ENCODE peak calls at places on chromosomes 13 and 19, in six cellular contexts. E is H1, A is K562, O is HCT116, P is SK-N-SH, C is HepG2. T is an unnamed sample.

GRCh38 chr19:46394398-46394797 is 19.0 kb downstream of the CCDC8 start:
- DNase-seq in C (no peak), A (no peak), O (no peak), E (no peak), P (no peak), T (no peak)

GRCh38 chr19:11125994-11126685 is 29.4 kb downstream of the SPC24 start:
- DNase-seq in P (peak; percentile 82), A (peak; percentile 62), O (peak; percentile 39), C (peak; percentile 67), E (peak; percentile 91), T (peak; percentile 74)

GRCh38 chr13:40624338-40624737 is 42.1 kb downstream of the FOXO1 start:
- DNase-seq in C (no peak), P (peak; percentile 7), O (no peak), A (no peak), E (no peak), T (no peak)

GRCh38 chr13:112779856-112780604 is 90.2 kb downstream of the ATP11A start:
- DNase-seq in E (no peak), C (no peak), O (no peak), A (no peak), P (peak; percentile 12), T (no peak)

GRCh38 chr19:10238172-10238783 is 7.1 kb upstream of the S1PR2 start:
- DNase-seq in E (no peak), P (no peak), A (no peak), O (no peak), C (peak; percentile 83), T (no peak)

GRCh38 chr13:92901739-92902138 is 324.9 kb upstream of the GPC6 start:
- DNase-seq in A (no peak), C (no peak), E (no peak), O (no peak), P (no peak), T (no peak)

GRCh38 chr13:21872795-21873194 is 201.9 kb downstream of the FGF9 start:
- DNase-seq in O (no peak), E (no peak), P (no peak), A (no peak), C (no peak), T (no peak)

GRCh38 chr13:43805071-43805468 is 18.3 kb upstream of the ENOX1 start:
- DNase-seq in P (peak; percentile 34), A (no peak), O (peak; percentile 81), E (no peak), C (peak; percentile 12), T (peak; percentile 39)

GRCh38 chr13:91767681-91768080 is 369.3 kb downstream of the GPC5 start:
- DNase-seq in E (no peak), P (no peak), O (no peak), A (no peak), C (no peak), T (no peak)

GRCh38 chr19:15671891-15672579 is 852 bp upstream of the CYP4F12 start:
- DNase-seq in O (no peak), A (no peak), P (no peak), E (no peak), C (no peak), T (peak; percentile 10)

GRCh38 chr13:93620366-93620765 is 393.8 kb downstream of the GPC6 start:
- DNase-seq in C (no peak), P (no peak), A (no peak), E (no peak), O (no peak), T (no peak)

GRCh38 chr13:108195146-108195545 is 20.2 kb downstream of the LIG4 start:
- DNase-seq in P (no peak), O (no peak), A (no peak), E (no peak), C (no peak), T (no peak)

GRCh38 chr13:108194435-108194936 is 20.9 kb downstream of the LIG4 start:
- DNase-seq in O (no peak), E (no peak), P (no peak), C (no peak), A (no peak), T (no peak)

GRCh38 chr13:108195861-108196260 is 19.5 kb downstream of the LIG4 start:
- DNase-seq in E (no peak), P (no peak), A (no peak), O (no peak), C (no peak), T (no peak)

GRCh38 chr13:108190897-108191296 is 24.4 kb downstream of the LIG4 start:
- DNase-seq in E (no peak), A (no peak), C (no peak), O (no peak), P (no peak), T (no peak)

DNA sequence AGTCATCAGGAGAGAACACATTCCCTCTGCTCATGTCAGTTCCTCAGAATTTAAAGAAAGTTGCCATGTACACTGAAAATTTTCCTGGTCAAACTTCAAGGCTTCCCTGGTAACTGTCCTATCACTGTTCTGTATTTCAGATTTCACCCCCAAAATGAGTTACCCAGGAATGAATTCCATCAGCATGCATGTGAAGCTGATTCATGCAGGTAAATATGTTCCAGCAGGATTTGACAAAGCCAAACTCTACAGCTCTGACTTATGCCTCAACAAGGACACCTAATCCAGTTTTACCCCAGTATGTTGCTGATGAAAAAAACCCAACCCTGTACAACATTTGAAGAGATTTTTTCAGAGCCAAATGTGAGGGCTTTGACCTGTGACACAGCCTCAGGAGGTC is 21.5 kb downstream of the LIG4 start:
- DNase-seq in O (no peak), C (no peak), E (no peak), P (no peak), A (no peak), T (no peak)
- TF ChIP-seq JUND in O (no peak), C (no peak), E (no peak), P (no peak), A (no peak), T (no peak)

GRCh38 chr19:51710163-51710562 is 13.6 kb downstream of the HAS1 start:
- DNase-seq in A (no peak), P (no peak), E (no peak), O (no peak), C (no peak), T (no peak)
- TF ChIP-seq JUND in A (no peak), P (no peak), E (no peak), O (no peak), C (no peak), T (no peak)

GRCh38 chr19:33302175-33302973 is at the start of gene CEBPA:
- DNase-seq in O (peak; percentile 70), E (peak; percentile 84), A (peak; percentile 89), C (peak; percentile 78), P (peak; percentile 96), T (peak; percentile 94)
- TF ChIP-seq JUND in O (no peak), E (no peak), A (no peak), C (no peak), P (no peak), T (no peak)

GRCh38 chr13:83819156-83819555 is 63.1 kb downstream of the SLITRK1 start:
- DNase-seq in P (no peak), C (no peak), A (no peak), E (no peak), O (no peak), T (no peak)
- TF ChIP-seq JUND in P (no peak), C (no peak), A (no peak), E (no peak), O (no peak), T (no peak)

GRCh38 chr13:36788276-36788675 is 30.7 kb upstream of the RFXAP start:
- DNase-seq in A (no peak), E (no peak), P (no peak), O (no peak), C (no peak), T (no peak)
- TF ChIP-seq JUND in A (no peak), E (no peak), P (no peak), O (no peak), C (no peak), T (no peak)

GRCh38 chr19:50931023-50931422 is 19.8 kb upstream of the KLK4 start:
- DNase-seq in E (no peak), O (no peak), C (no peak), P (no peak), A (no peak), T (no peak)
- TF ChIP-seq JUND in E (no peak), O (no peak), C (no peak), P (no peak), A (no peak), T (no peak)

DNA sequence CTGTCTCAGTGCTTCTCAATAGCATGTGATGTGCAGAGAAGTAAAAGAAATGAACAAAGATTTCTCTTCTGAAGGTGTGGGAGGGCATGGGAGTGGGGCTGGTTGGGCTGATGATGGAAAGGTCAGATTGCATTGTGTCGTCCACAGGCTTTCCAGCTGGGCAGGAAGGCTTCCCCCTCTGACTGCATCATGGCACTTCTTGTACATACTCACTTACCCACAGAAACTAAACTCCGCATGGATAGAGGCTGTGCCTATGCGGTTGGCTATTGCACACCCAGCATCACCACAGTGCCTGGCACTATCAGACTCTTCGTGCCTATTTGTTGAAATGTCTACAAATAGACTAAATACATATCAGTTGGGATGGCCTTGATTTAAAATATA is 24.4 kb upstream of the TNFSF11 start:
- DNase-seq in O (no peak), C (no peak), P (no peak), E (no peak), A (no peak), T (no peak)
- TF ChIP-seq JUND in O (no peak), C (no peak), P (no peak), E (no peak), A (no peak), T (no peak)

DNA sequence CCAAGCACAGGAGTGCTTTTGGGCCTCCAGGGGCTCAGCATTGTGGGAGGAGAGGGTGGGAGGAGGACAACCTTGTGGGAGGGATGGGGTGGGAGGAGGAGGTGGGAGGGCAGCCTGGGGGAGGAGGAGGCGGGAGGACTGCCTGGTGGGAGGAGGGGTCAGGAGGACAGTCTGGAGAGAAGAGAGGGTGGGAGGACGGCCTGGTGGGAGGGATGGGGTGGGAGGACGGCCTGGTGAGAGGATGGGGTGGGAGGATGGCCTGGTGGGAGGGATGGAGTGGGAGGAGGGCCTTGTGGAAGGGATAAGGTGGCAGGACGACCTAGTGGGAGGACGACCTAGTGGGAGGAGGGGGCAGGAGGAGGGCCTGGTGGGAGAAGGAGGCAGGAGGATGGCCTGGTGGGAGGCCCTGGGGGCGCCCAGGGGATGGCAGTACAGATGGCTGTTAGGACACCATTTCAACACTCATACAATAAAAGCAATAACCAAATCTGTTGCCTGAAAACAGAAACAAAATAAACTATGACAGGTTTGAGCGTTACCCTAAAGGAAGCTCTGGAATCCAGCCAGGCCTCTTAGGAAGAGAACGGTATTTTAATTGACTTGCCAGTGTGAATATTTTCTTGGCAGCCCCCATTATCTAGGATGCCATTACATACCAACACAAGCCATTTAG is 63.7 kb downstream of the CRYL1 start:
- DNase-seq in E (no peak), P (no peak), C (no peak), A (no peak), O (no peak), T (no peak)
- TF ChIP-seq JUND in E (no peak), P (no peak), C (no peak), A (no peak), O (no peak), T (no peak)

DNA sequence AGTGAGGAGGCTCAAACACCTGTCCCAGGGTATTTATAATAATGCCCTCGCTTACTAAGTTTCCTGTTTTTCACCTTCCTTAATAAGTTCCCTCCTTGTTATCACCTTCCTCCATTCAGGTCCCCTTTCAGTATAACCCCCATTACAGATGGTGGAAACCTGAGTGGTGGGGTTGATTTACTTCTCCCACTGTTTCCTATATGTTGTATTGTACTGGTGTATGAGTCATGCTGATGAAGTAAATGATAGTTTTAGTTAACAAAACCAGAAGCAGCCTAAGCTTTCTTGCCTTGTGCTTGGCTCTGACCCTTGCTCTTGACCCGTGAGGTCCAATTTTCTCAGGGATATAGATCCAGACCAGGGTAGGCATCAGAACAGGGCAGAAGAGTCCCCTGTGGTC is 22.3 kb upstream of the TNFSF11 start:
- DNase-seq in E (no peak), P (no peak), A (no peak), C (no peak), O (no peak), T (no peak)
- TF ChIP-seq JUND in E (no peak), P (no peak), A (no peak), C (no peak), O (no peak), T (no peak)

GRCh38 chr19:14002571-14003278 is 3.4 kb downstream of the RFX1 start:
- DNase-seq in C (no peak), O (no peak), P (no peak), A (no peak), E (no peak), T (no peak)
- TF ChIP-seq JUND in C (no peak), O (no peak), P (no peak), A (no peak), E (no peak), T (no peak)